ENCODE peak calls at places on chromosomes 4 and X, in eight cellular contexts. D is AG09319; V is WTC11; R is HCT116; H is right lobe of liver; I is lower lobe of right lung; M is fibroblast of the aortic adventitia; P is CD8-positive, alpha-beta T cell. F is an unnamed sample.

GRCh38 chr4:4867745-4868505 is 8.5 kb downstream of the MSX1 start:
- DNase-seq in D (no peak), V (no peak), R (no peak), H (no peak), I (no peak), M (no peak), P (no peak), F (no peak)

GRCh38 chr4:1288786-1289185 is 905 bp upstream of the MAEA start:
- DNase-seq in D (no peak), V (no peak), R (no peak), H (no peak), I (no peak), M (no peak), P (no peak), F (no peak)

GRCh38 chr4:139171878-139172691 is 4.9 kb downstream of the ELF2 start:
- DNase-seq in D (no peak), V (no peak), R (no peak), H (no peak), I (no peak), M (peak), P (no peak), F (no peak)

GRCh38 chr4:1383728-1384591 is 22.3 kb downstream of the NKX1-1 start:
- DNase-seq in D (no peak), V (peak), R (no peak), H (no peak), I (peak), M (no peak), P (no peak), F (peak)

GRCh38 chrX:24153175-24153795 is 3.8 kb downstream of the ZFX start:
- DNase-seq in D (no peak), V (peak), R (no peak), H (no peak), I (no peak), M (no peak), P (peak), F (peak)

GRCh38 chr4:100762738-100763137 is 244.9 kb upstream of the EMCN start:
- DNase-seq in D (no peak), V (no peak), R (no peak), H (no peak), I (no peak), M (no peak), P (no peak), F (no peak)

GRCh38 chr4:41360911-41361830 is 104.4 kb downstream of the UCHL1 start:
- DNase-seq in D (no peak), V (peak), R (no peak), H (peak), I (peak), M (peak), P (no peak), F (peak)

GRCh38 chrX:64093761-64094160 is 111.7 kb downstream of the AMER1 start:
- DNase-seq in D (no peak), V (peak), R (no peak), H (no peak), I (no peak), M (peak), P (no peak), F (peak)

GRCh38 chrX:19855700-19856381 is 31.6 kb downstream of the SH3KBP1 start:
- DNase-seq in D (no peak), V (no peak), R (no peak), H (no peak), I (no peak), M (peak), P (no peak), F (no peak)

GRCh38 chr4:176193898-176194297 is 1.5 kb downstream of the SPATA4 start:
- DNase-seq in D (no peak), V (no peak), R (peak), H (no peak), I (no peak), M (peak), P (no peak), F (no peak)

GRCh38 chr4:174631901-174632758 is 109.8 kb upstream of the HPGD start:
- DNase-seq in D (peak), V (no peak), R (peak), H (no peak), I (no peak), M (peak), P (no peak), F (peak)

GRCh38 chr4:110643096-110643495 is 20.2 kb upstream of the PITX2 start:
- DNase-seq in D (no peak), V (no peak), R (no peak), H (no peak), I (no peak), M (no peak), P (no peak), F (no peak)

GRCh38 chrX:21266949-21267348 is 107.3 kb upstream of the CNKSR2 start:
- DNase-seq in D (no peak), V (no peak), R (no peak), H (no peak), I (no peak), M (no peak), P (no peak), F (no peak)

GRCh38 chr4:40952672-40953071 is 202.9 kb downstream of the NSUN7 start:
- DNase-seq in D (no peak), V (no peak), R (no peak), H (no peak), I (no peak), M (no peak), P (no peak), F (no peak)

GRCh38 chr4:125744891-125745364 is 430.2 kb downstream of the FAT4 start:
- DNase-seq in D (no peak), V (no peak), R (no peak), H (no peak), I (peak), M (no peak), P (no peak), F (no peak)

GRCh38 chr4:138702471-138702870 is 313.1 kb upstream of the NOCT start:
- DNase-seq in D (no peak), V (no peak), R (no peak), H (no peak), I (no peak), M (no peak), P (no peak), F (no peak)

GRCh38 chrX:5113128-5113527 is 1115.5 kb downstream of the NLGN4X start:
- DNase-seq in D (no peak), V (no peak), R (no peak), H (no peak), I (no peak), M (no peak), P (no peak), F (no peak)

GRCh38 chrX:154546354-154547244 is at the start of gene G6PD:
- DNase-seq in D (no peak), V (peak), R (peak), H (no peak), I (peak), M (peak), P (peak), F (peak)

GRCh38 chr4:39151120-39151713 is 31.1 kb upstream of the WDR19 start:
- DNase-seq in D (peak), V (no peak), R (no peak), H (no peak), I (no peak), M (peak), P (no peak), F (no peak)

GRCh38 chr4:82431026-82431745 is 796 bp downstream of the ENOPH1 start:
- DNase-seq in D (no peak), V (peak), R (no peak), H (peak), I (peak), M (peak), P (peak), F (no peak)

GRCh38 chr4:73735231-73735630 is 5.1 kb upstream of the CXCL8 start:
- DNase-seq in D (no peak), V (no peak), R (no peak), H (no peak), I (no peak), M (peak), P (no peak), F (no peak)

GRCh38 chr4:176805155-176805554 is 12.4 kb upstream of the VEGFC start:
- DNase-seq in D (no peak), V (no peak), R (no peak), H (no peak), I (no peak), M (peak), P (no peak), F (no peak)

GRCh38 chrX:45760187-45760742 is 559.6 kb upstream of the DIPK2B start:
- DNase-seq in D (no peak), V (no peak), R (no peak), H (no peak), I (no peak), M (no peak), P (no peak), F (no peak)

GRCh38 chr4:38034986-38035882 is 75.0 kb downstream of the PTTG2 start:
- DNase-seq in D (peak), V (no peak), R (peak), H (no peak), I (no peak), M (peak), P (peak), F (no peak)

GRCh38 chrX:9207142-9207541 is 173.2 kb upstream of the FAM9B start:
- DNase-seq in D (no peak), V (no peak), R (no peak), H (peak), I (no peak), M (peak), P (no peak), F (peak)

GRCh38 chr4:69748176-69748575 is 12.2 kb downstream of the SULT1B1 start:
- DNase-seq in D (no peak), V (no peak), R (no peak), H (no peak), I (no peak), M (peak), P (no peak), F (no peak)

DNA sequence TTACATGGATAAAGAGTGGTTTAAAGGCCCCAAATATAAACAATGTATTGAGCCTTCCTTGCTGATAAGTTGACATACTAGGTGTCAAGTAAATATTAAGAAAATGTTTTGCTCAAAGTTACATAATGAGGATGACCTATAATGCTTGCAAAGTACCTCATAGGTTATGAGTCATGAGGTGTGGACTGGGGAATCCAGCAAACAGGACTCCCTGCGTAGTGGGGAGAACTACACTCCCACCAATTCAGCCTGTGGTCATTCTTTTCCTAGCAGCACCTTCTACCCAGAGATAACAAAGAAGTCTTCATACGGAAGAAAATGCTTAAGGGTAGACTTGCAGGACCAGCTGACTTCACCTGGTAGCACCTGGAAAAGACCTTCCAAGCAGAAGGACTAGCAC is 418.9 kb upstream of the CPEB2 start:
- DNase-seq in D (no peak), V (no peak), R (no peak), H (no peak), I (no peak), M (no peak), P (no peak), F (no peak)
- TF ChIP-seq CTCF in D (no peak), V (no peak), R (no peak), H (no peak), I (no peak), M (no peak), P (no peak), F (no peak)

GRCh38 chrX:82676386-82676785 is 831.7 kb upstream of the POU3F4 start:
- DNase-seq in D (no peak), V (no peak), R (peak), H (no peak), I (no peak), M (no peak), P (no peak), F (no peak)
- TF ChIP-seq CTCF in D (no peak), V (no peak), R (peak), H (peak), I (no peak), M (no peak), P (no peak), F (no peak)

DNA sequence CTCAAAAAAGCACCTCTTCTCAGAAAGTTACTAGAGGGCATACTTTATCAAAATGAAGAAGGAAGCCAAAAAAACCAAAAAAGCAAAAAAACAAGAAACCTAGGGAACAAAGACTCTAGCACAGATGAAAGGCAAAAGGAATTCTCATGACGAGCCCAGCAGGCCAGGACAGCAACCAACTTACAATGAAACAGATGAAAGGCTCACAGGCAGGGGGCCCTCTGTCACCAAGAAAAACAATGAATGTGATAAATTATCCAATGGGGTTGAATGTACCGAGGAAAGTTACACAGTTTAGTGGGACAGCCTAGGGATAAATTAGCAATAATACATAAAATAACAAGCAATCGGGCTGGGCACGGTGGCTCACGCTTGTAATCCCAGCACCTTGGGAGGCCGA is 79.0 kb downstream of the GPR82 start:
- DNase-seq in D (no peak), V (peak), R (no peak), H (no peak), I (no peak), M (no peak), P (no peak), F (no peak)
- TF ChIP-seq CTCF in D (no peak), V (no peak), R (no peak), H (no peak), I (no peak), M (no peak), P (no peak), F (no peak)

GRCh38 chrX:139429913-139430312 is 100.6 kb upstream of the F9 start:
- DNase-seq in D (no peak), V (no peak), R (no peak), H (no peak), I (no peak), M (peak), P (no peak), F (no peak)
- TF ChIP-seq CTCF in D (peak), V (no peak), R (no peak), H (peak), I (no peak), M (peak), P (no peak), F (no peak)

GRCh38 chr4:118270492-118270891 is 82.3 kb downstream of the PRSS12 start:
- DNase-seq in D (no peak), V (no peak), R (peak), H (no peak), I (no peak), M (peak), P (no peak), F (no peak)
- TF ChIP-seq CTCF in D (peak), V (peak), R (no peak), H (peak), I (peak), M (peak), P (peak), F (peak)

GRCh38 chr4:169311643-169312365 is 41.0 kb upstream of the SH3RF1 start:
- DNase-seq in D (no peak), V (peak), R (peak), H (no peak), I (no peak), M (peak), P (no peak), F (peak)
- TF ChIP-seq CTCF in D (peak), V (no peak), R (peak), H (peak), I (peak), M (peak), P (no peak), F (peak)

GRCh38 chrX:41131766-41132165 is 46.5 kb downstream of the USP9X start:
- DNase-seq in D (no peak), V (no peak), R (no peak), H (no peak), I (no peak), M (no peak), P (no peak), F (no peak)
- TF ChIP-seq CTCF in D (no peak), V (no peak), R (no peak), H (no peak), I (no peak), M (no peak), P (no peak), F (no peak)

GRCh38 chr4:22962186-22962786 is 269.5 kb downstream of the GBA3 start:
- DNase-seq in D (no peak), V (no peak), R (no peak), H (no peak), I (no peak), M (peak), P (no peak), F (peak)
- TF ChIP-seq CTCF in D (peak), V (peak), R (peak), H (peak), I (peak), M (peak), P (no peak), F (peak)

F was measured in nephron progenitor cell.